ENCODE peak calls at places on chromosomes 11 and 22, in six cellular contexts. E, D, S, N, F and Q are unnamed samples.

GRCh38 chr22:36471341-36471821 is 10.1 kb downstream of the TXN2 start:
- DNase-seq in E (no peak), D (no peak), S (no peak), N (no peak), F (no peak), Q (no peak)

GRCh38 chr11:25775608-25776007 is 556.3 kb upstream of the ANO3 start:
- DNase-seq in E (no peak), D (no peak), S (no peak), N (no peak), F (no peak), Q (no peak)

GRCh38 chr22:39598017-39598965 is 27.7 kb downstream of the CACNA1I start:
- DNase-seq in E (peak), D (peak), S (no peak), N (no peak), F (peak), Q (peak)

GRCh38 chr22:38618682-38619081 is 37.5 kb downstream of the FAM227A start:
- DNase-seq in E (no peak), D (no peak), S (no peak), N (no peak), F (no peak), Q (no peak)

GRCh38 chr11:68839953-68840641 is 1.6 kb downstream of the CPT1A start:
- DNase-seq in E (peak), D (no peak), S (no peak), N (no peak), F (peak), Q (peak)

GRCh38 chr22:37026325-37026724 is 6.8 kb downstream of the MPST start:
- DNase-seq in E (no peak), D (no peak), S (no peak), N (no peak), F (peak), Q (no peak)

GRCh38 chr11:61480936-61481335 is 27.6 kb upstream of the LRRC10B start:
- DNase-seq in E (no peak), D (no peak), S (no peak), N (no peak), F (peak), Q (no peak)

GRCh38 chr11:65071907-65072630 is 11.8 kb downstream of the CDCA5 start:
- DNase-seq in E (no peak), D (no peak), S (no peak), N (no peak), F (no peak), Q (no peak)

GRCh38 chr22:36395922-36396321 is 8.2 kb upstream of the MYH9 start:
- DNase-seq in E (no peak), D (no peak), S (peak), N (no peak), F (no peak), Q (no peak)

GRCh38 chr22:49301398-49302149 is 526.1 kb downstream of the BRD1 start:
- DNase-seq in E (no peak), D (peak), S (no peak), N (no peak), F (no peak), Q (no peak)

GRCh38 chr11:2121227-2122130 is 17.7 kb downstream of the IGF2 start:
- DNase-seq in E (no peak), D (no peak), S (no peak), N (no peak), F (peak), Q (no peak)

GRCh38 chr11:105968021-105968697 is 53.9 kb downstream of the MSANTD4 start:
- DNase-seq in E (peak), D (no peak), S (peak), N (no peak), F (no peak), Q (no peak)

GRCh38 chr11:12675951-12676711 is 1.9 kb downstream of the TEAD1 start:
- DNase-seq in E (peak), D (no peak), S (no peak), N (no peak), F (peak), Q (no peak)

GRCh38 chr11:64258356-64258755 is 7.0 kb downstream of the PLCB3 start:
- DNase-seq in E (no peak), D (no peak), S (no peak), N (no peak), F (no peak), Q (no peak)

GRCh38 chr11:73946798-73947458 is 3.9 kb upstream of the DNAJB13 start:
- DNase-seq in E (no peak), D (no peak), S (no peak), N (no peak), F (no peak), Q (no peak)

GRCh38 chr11:68532719-68533369 is 72.3 kb downstream of the PPP6R3 start:
- DNase-seq in E (no peak), D (no peak), S (no peak), N (no peak), F (no peak), Q (no peak)

GRCh38 chr11:125190549-125190948 is 26.0 kb downstream of the PKNOX2 start:
- DNase-seq in E (no peak), D (no peak), S (no peak), N (no peak), F (no peak), Q (no peak)

GRCh38 chr22:23365961-23366360 is 185.7 kb downstream of the BCR start:
- DNase-seq in E (no peak), D (no peak), S (no peak), N (no peak), F (no peak), Q (no peak)

GRCh38 chr11:65491614-65492386 is 7.0 kb upstream of the MALAT1 start:
- DNase-seq in E (peak), D (no peak), S (peak), N (peak), F (peak), Q (peak)

GRCh38 chr11:60719406-60719805 is 5.1 kb upstream of the MS4A18 start:
- DNase-seq in E (no peak), D (no peak), S (no peak), N (no peak), F (no peak), Q (no peak)

GRCh38 chr22:39917091-39917703 is 16.3 kb downstream of the GRAP2 start:
- DNase-seq in E (no peak), D (no peak), S (no peak), N (no peak), F (no peak), Q (no peak)

GRCh38 chr22:23278883-23279675 is 98.8 kb downstream of the BCR start:
- DNase-seq in E (no peak), D (peak), S (no peak), N (no peak), F (no peak), Q (no peak)

GRCh38 chr11:8219257-8220021 is 44.2 kb downstream of the LMO1 start:
- DNase-seq in E (peak), D (no peak), S (peak), N (no peak), F (peak), Q (no peak)

GRCh38 chr22:36587289-36588154 is 58.6 kb upstream of the EIF3D start:
- DNase-seq in E (no peak), D (no peak), S (no peak), N (no peak), F (no peak), Q (no peak)